ENCODE peak calls at places on chromosomes 11 and 22, in six cellular contexts. S is NCI-H1930; R is NCI-H1105 treated with DMSO at 0.1 percent for 48 hours; H is HEK293T; I is activated CD8-positive, alpha-beta T cell treated with anti-CD3 and anti-CD28 coated beads for 36 hours; J is activated CD4-positive, alpha-beta T cell treated with anti-CD3 and anti-CD28 coated beads, Interleukin-2, amount 50 U/mL, for 24 hours. W is an unnamed sample.

GRCh38 chr22:27456696-27457503 is 344.7 kb downstream of the MN1 start:
- DNase-seq in S (no peak), R (peak), H (no peak), I (no peak), J (no peak), W (no peak)

GRCh38 chr11:106950067-106950491 is 68.2 kb downstream of the GUCY1A2 start:
- DNase-seq in S (no peak), R (peak), H (no peak), I (no peak), J (no peak), W (no peak)

GRCh38 chr11:61832758-61833157 is 4.7 kb downstream of the FADS2 start:
- DNase-seq in S (no peak), R (peak), H (no peak), I (no peak), J (no peak), W (no peak)

GRCh38 chr11:96875772-96876171 is 486.0 kb downstream of the JRKL start:
- DNase-seq in S (no peak), R (no peak), H (no peak), I (no peak), J (no peak), W (no peak)

GRCh38 chr11:73972187-73972586 is 10.5 kb downstream of the UCP2 start:
- DNase-seq in S (no peak), R (no peak), H (no peak), I (no peak), J (no peak), W (no peak)

GRCh38 chr11:44766972-44767278 is 40.2 kb downstream of the TSPAN18 start:
- DNase-seq in S (no peak), R (no peak), H (no peak), I (no peak), J (no peak), W (no peak)

GRCh38 chr22:35480143-35480542 is 60.5 kb upstream of the RASD2 start:
- DNase-seq in S (no peak), R (no peak), H (no peak), I (no peak), J (no peak), W (no peak)

GRCh38 chr11:107562647-107563208 is 2.8 kb downstream of the ALKBH8 start:
- DNase-seq in S (no peak), R (no peak), H (no peak), I (no peak), J (no peak), W (no peak)

GRCh38 chr22:41857160-41857859 is 24.4 kb downstream of the SREBF2 start:
- DNase-seq in S (no peak), R (no peak), H (peak), I (peak), J (peak), W (peak)

GRCh38 chr11:3121931-3122774 is 43.0 kb downstream of the OSBPL5 start:
- DNase-seq in S (no peak), R (no peak), H (no peak), I (no peak), J (no peak), W (no peak)

GRCh38 chr11:95695181-95695580 is 94.4 kb downstream of the FAM76B start:
- DNase-seq in S (no peak), R (no peak), H (no peak), I (no peak), J (no peak), W (no peak)

GRCh38 chr11:74650498-74650897 is 58.1 kb downstream of the POLD3 start:
- DNase-seq in S (no peak), R (no peak), H (no peak), I (no peak), J (no peak), W (no peak)